ENCODE peak calls at places on chromosomes 7 and 10, in six cellular contexts. U is CD8-positive, alpha-beta T cell; O is psoas muscle; A is A549; D is T-helper 17 cell; S is left ventricle myocardium inferior. X is an unnamed sample.

GRCh38 chr10:124174673-124175645 is 81.6 kb upstream of the CHST15 start:
- DNase-seq in D (no peak), U (peak; percentile 39), S (no peak), O (no peak), A (no peak), X (no peak)

GRCh38 chr7:90961037-90961725 is 303.1 kb upstream of the FZD1 start:
- DNase-seq in U (no peak), S (no peak), D (no peak), O (no peak), A (no peak), X (no peak)

GRCh38 chr7:130734525-130735272 is 692 bp upstream of the KLF14 start:
- DNase-seq in O (no peak), U (no peak), D (no peak), S (no peak), A (no peak), X (peak; percentile 14)

GRCh38 chr10:63697956-63698814 is 177.0 kb downstream of the REEP3 start:
- DNase-seq in A (no peak), O (no peak), U (no peak), S (no peak), D (no peak), X (no peak)

GRCh38 chr10:129756912-129757861 is 206.9 kb downstream of the EBF3 start:
- DNase-seq in S (no peak), D (no peak), U (peak; percentile 34), O (no peak), A (no peak), X (no peak)

GRCh38 chr7:82507976-82508677 is 64.5 kb upstream of the CACNA2D1 start:
- DNase-seq in O (no peak), D (no peak), A (no peak), S (no peak), U (no peak), X (no peak)

GRCh38 chr7:131899271-131900030 is 343.0 kb upstream of the PODXL start:
- DNase-seq in D (no peak), A (no peak), U (no peak), S (no peak), O (no peak), X (no peak)

GRCh38 chr10:88342733-88343310 is 240.3 kb downstream of the RNLS start:
- DNase-seq in O (no peak), D (no peak), A (no peak), U (no peak), S (no peak), X (no peak)

GRCh38 chr7:102292813-102293798 is 6.4 kb downstream of the SH2B2 start:
- DNase-seq in O (no peak), A (no peak), S (no peak), D (no peak), U (no peak), X (no peak)

GRCh38 chr7:32093415-32094408 is 23.5 kb upstream of the PDE1C start:
- DNase-seq in A (peak; percentile 60), O (peak; percentile 28), U (no peak), D (no peak), S (peak; percentile 59), X (peak; percentile 98)

GRCh38 chr7:142808802-142809583 is 38.2 kb downstream of the PRSS2 start:
- DNase-seq in A (no peak), U (peak; percentile 96), D (peak; percentile 84), S (no peak), O (no peak), X (no peak)

GRCh38 chr10:73156054-73156453 is 11.8 kb downstream of the ECD start:
- DNase-seq in A (no peak), O (no peak), S (no peak), U (no peak), D (no peak), X (no peak)

GRCh38 chr7:95473276-95473985 is 12.3 kb upstream of the ASB4 start:
- DNase-seq in S (no peak), A (no peak), D (no peak), U (no peak), O (no peak), X (no peak)

GRCh38 chr7:95811846-95812445 is 39.6 kb downstream of the DYNC1I1 start:
- DNase-seq in S (no peak), U (no peak), O (no peak), A (no peak), D (no peak), X (no peak)

GRCh38 chr7:74355091-74355490 is 65.9 kb downstream of the CLIP2 start:
- DNase-seq in D (no peak), A (peak; percentile 73), O (peak; percentile 48), U (no peak), S (no peak), X (no peak)

GRCh38 chr10:116183733-116184447 is 89.1 kb downstream of the GFRA1 start:
- DNase-seq in U (no peak), S (no peak), O (no peak), A (no peak), D (no peak), X (peak; percentile 79)

GRCh38 chr7:105835441-105835840 is 41.0 kb downstream of the ATXN7L1 start:
- DNase-seq in A (no peak), D (no peak), U (no peak), S (no peak), O (no peak), X (no peak)

GRCh38 chr10:35359056-35359455 is 22.7 kb downstream of the CCNY start:
- DNase-seq in U (no peak), A (no peak), O (no peak), S (no peak), D (no peak), X (peak; percentile 22)

GRCh38 chr7:50379082-50379481 is 71.1 kb downstream of the FIGNL1 start:
- DNase-seq in U (no peak), S (no peak), O (no peak), A (no peak), D (no peak), X (no peak)

GRCh38 chr10:97023401-97024180 is 162.2 kb downstream of the SLIT1 start:
- DNase-seq in U (no peak), O (no peak), D (no peak), A (no peak), S (no peak), X (peak; percentile 52)

GRCh38 chr7:84100866-84101265 is 93.7 kb downstream of the SEMA3A start:
- DNase-seq in O (no peak), A (peak; percentile 69), U (no peak), S (no peak), D (no peak), X (peak; percentile 44)

GRCh38 chr7:110050831-110051230 is 1040.1 kb upstream of the LRRN3 start:
- DNase-seq in O (no peak), U (no peak), D (no peak), A (no peak), S (no peak), X (no peak)

GRCh38 chr7:55055479-55055878 is 36.7 kb downstream of the EGFR start:
- DNase-seq in D (no peak), A (peak; percentile 63), U (no peak), S (no peak), O (no peak), X (no peak)

GRCh38 chr10:103571656-103571975 is 78.1 kb downstream of the NEURL1 start:
- DNase-seq in A (no peak), D (no peak), U (no peak), S (no peak), O (no peak), X (no peak)

GRCh38 chr10:31031205-31031665 is 430 bp downstream of the ZNF438 start:
- DNase-seq in U (no peak), S (no peak), D (no peak), A (no peak), O (no peak), X (no peak)

GRCh38 chr10:119454231-119454804 is 88.2 kb downstream of the RGS10 start:
- DNase-seq in D (no peak), U (no peak), A (no peak), S (no peak), O (no peak), X (no peak)

GRCh38 chr10:120732067-120732466 is 119.1 kb upstream of the WDR11 start:
- DNase-seq in A (no peak), O (no peak), D (no peak), U (no peak), S (no peak), X (no peak)

GRCh38 chr7:66894463-66895080 is 26.5 kb upstream of the TMEM248 start:
- DNase-seq in D (no peak), U (no peak), A (no peak), S (no peak), O (no peak), X (peak; percentile 50)

GRCh38 chr10:58253184-58253583 is 14.5 kb downstream of the IPMK start:
- DNase-seq in O (no peak), D (no peak), U (no peak), A (no peak), S (no peak), X (no peak)
- H3K9me3 ChIP-seq in O (no peaks in the 10 kb centered on the region), D (no peaks in the 10 kb centered on the region), U (no peaks in the 10 kb centered on the region), A (no peaks in the 10 kb centered on the region), S (no peaks in the 10 kb centered on the region), X (no peaks in the 10 kb centered on the region)

DNA sequence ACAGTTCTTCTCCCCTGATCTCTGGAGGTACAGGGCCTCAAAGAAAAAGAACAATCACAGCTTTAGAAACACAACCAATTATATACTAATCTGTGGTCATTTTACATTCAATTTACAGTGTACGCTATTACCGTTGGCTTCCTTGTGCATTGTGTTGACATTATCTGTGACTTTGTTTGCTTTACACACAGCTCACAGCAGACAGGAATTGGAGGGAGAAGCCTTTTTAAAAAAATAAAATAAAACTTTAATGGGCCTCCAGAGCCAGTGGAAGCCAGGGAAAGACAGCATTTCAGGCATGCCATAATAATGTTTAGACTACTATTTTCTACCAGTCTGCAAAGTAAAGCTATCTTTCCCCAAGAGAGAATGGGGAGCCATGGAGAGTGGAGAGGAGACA is 179.0 kb upstream of the ADO start:
- DNase-seq in O (no peak), D (no peak), A (no peak), U (no peak), S (no peak), X (no peak)
- H3K9me3 ChIP-seq in O (no peaks in the 10 kb centered on the region), D (no peaks in the 10 kb centered on the region), A (no peaks in the 10 kb centered on the region), U (no peaks in the 10 kb centered on the region), S (no peaks in the 10 kb centered on the region), X (no peaks in the 10 kb centered on the region)

GRCh38 chr7:57201895-57202210 is 69.6 kb upstream of the ZNF479 start:
- DNase-seq in S (no peak), O (no peak), A (no peak), U (no peak), D (no peak), X (no peak)

GRCh38 chr7:57202274-57202673 is 70.0 kb upstream of the ZNF479 start:
- DNase-seq in D (no peak), A (no peak), O (no peak), U (peak; percentile 34), S (no peak), X (no peak)

GRCh38 chr7:57205000-57205399 is 72.8 kb upstream of the ZNF479 start:
- DNase-seq in U (no peak), S (no peak), D (no peak), O (no peak), A (no peak), X (no peak)

GRCh38 chr7:57204411-57204811 is 72.2 kb upstream of the ZNF479 start:
- DNase-seq in S (no peak), A (no peak), U (peak; percentile 34), D (no peak), O (no peak), X (no peak)

GRCh38 chr7:57203161-57203791 is 71.0 kb upstream of the ZNF479 start:
- DNase-seq in U (no peak), D (no peak), S (no peak), O (no peak), A (no peak), X (no peak)
- H3K9me3 ChIP-seq in U (no peaks in the 10 kb centered on the region), D (no peaks in the 10 kb centered on the region), S (peaks cover 52% of the 10 kb centered on the region), O (peaks cover 4% of the 10 kb centered on the region), A (peaks cover 6% of the 10 kb centered on the region), X (peaks cover 5% of the 10 kb centered on the region)

GRCh38 chr7:157886261-157886660 is 549.5 kb downstream of the DNAJB6 start:
- DNase-seq in A (no peak), S (no peak), D (no peak), O (no peak), U (no peak), X (no peak)
- H3K9me3 ChIP-seq in A (peaks cover 9% of the 10 kb centered on the region), S (peaks cover 10% of the 10 kb centered on the region), D (no peaks in the 10 kb centered on the region), O (no peaks in the 10 kb centered on the region), U (no peaks in the 10 kb centered on the region), X (no peaks in the 10 kb centered on the region)

X was measured in cardiac muscle cell.